ENCODE peak calls at places on chromosomes 12 and 14, in ten cellular contexts. One of them, this sample, is unnamed.
A peak's percentile ranks its signal among the peaks of the same experiment; 100 is the strongest.

GRCh38 chr12:31120392-31121008 is 46.8 kb downstream of the DDX11 start:
- DNase-seq in left ventricle myocardium inferior: no peak
- DNase-seq in fibroblast of pulmonary artery: no peak
- DNase-seq in AG10803: no peak
- DNase-seq in esophagus muscularis mucosa: no peak
- DNase-seq in upper lobe of right lung: no peak
- DNase-seq in ovary: no peak
- DNase-seq in Karpas-422: no peak
- DNase-seq in astrocyte of the cerebellum: no peak
- DNase-seq in mesenchymal stem cell: no peak
- DNase-seq in this sample: no peak

GRCh38 chr12:109518820-109519665 is 41.6 kb downstream of the UBE3B start:
- DNase-seq in fibroblast of pulmonary artery: peak; percentile 91
- DNase-seq in astrocyte of the cerebellum: peak; percentile 50
- DNase-seq in esophagus muscularis mucosa: no peak
- DNase-seq in left ventricle myocardium inferior: peak; percentile 59
- DNase-seq in mesenchymal stem cell: peak; percentile 96
- DNase-seq in ovary: peak; percentile 57
- DNase-seq in upper lobe of right lung: no peak
- DNase-seq in Karpas-422: peak; percentile 87
- DNase-seq in AG10803: peak; percentile 71
- DNase-seq in this sample: no peak

GRCh38 chr14:89702151-89702936 is 252.2 kb downstream of the EFCAB11 start:
- DNase-seq in Karpas-422: no peak
- DNase-seq in left ventricle myocardium inferior: peak; percentile 54
- DNase-seq in fibroblast of pulmonary artery: peak; percentile 35
- DNase-seq in ovary: peak; percentile 42
- DNase-seq in astrocyte of the cerebellum: peak; percentile 12
- DNase-seq in upper lobe of right lung: no peak
- DNase-seq in esophagus muscularis mucosa: peak; percentile 92
- DNase-seq in AG10803: peak; percentile 80
- DNase-seq in mesenchymal stem cell: peak; percentile 29
- DNase-seq in this sample: no peak

GRCh38 chr14:58663494-58664111 is 25.8 kb downstream of the DACT1 start:
- DNase-seq in mesenchymal stem cell: peak; percentile 76
- DNase-seq in AG10803: peak; percentile 91
- DNase-seq in Karpas-422: no peak
- DNase-seq in fibroblast of pulmonary artery: peak; percentile 93
- DNase-seq in astrocyte of the cerebellum: peak; percentile 76
- DNase-seq in esophagus muscularis mucosa: no peak
- DNase-seq in left ventricle myocardium inferior: no peak
- DNase-seq in ovary: no peak
- DNase-seq in upper lobe of right lung: no peak
- DNase-seq in this sample: no peak

GRCh38 chr14:65423986-65424385 is 11.5 kb downstream of the FUT8 start:
- DNase-seq in esophagus muscularis mucosa: no peak
- DNase-seq in AG10803: no peak
- DNase-seq in left ventricle myocardium inferior: no peak
- DNase-seq in ovary: no peak
- DNase-seq in mesenchymal stem cell: no peak
- DNase-seq in astrocyte of the cerebellum: no peak
- DNase-seq in upper lobe of right lung: no peak
- DNase-seq in fibroblast of pulmonary artery: no peak
- DNase-seq in Karpas-422: no peak
- DNase-seq in this sample: no peak

GRCh38 chr12:22974865-22975264 is 349.9 kb downstream of the ETNK1 start:
- DNase-seq in fibroblast of pulmonary artery: peak; percentile 89
- DNase-seq in upper lobe of right lung: no peak
- DNase-seq in AG10803: peak; percentile 81
- DNase-seq in mesenchymal stem cell: peak; percentile 90
- DNase-seq in esophagus muscularis mucosa: no peak
- DNase-seq in left ventricle myocardium inferior: no peak
- DNase-seq in astrocyte of the cerebellum: peak; percentile 71
- DNase-seq in ovary: no peak
- DNase-seq in Karpas-422: no peak
- DNase-seq in this sample: no peak

GRCh38 chr12:68400231-68400829 is 68.2 kb upstream of the MDM1 start:
- DNase-seq in AG10803: no peak
- DNase-seq in upper lobe of right lung: no peak
- DNase-seq in ovary: no peak
- DNase-seq in esophagus muscularis mucosa: peak; percentile 29
- DNase-seq in mesenchymal stem cell: no peak
- DNase-seq in left ventricle myocardium inferior: no peak
- DNase-seq in fibroblast of pulmonary artery: no peak
- DNase-seq in astrocyte of the cerebellum: no peak
- DNase-seq in Karpas-422: no peak
- DNase-seq in this sample: no peak

GRCh38 chr14:93725993-93726392 is 62.3 kb downstream of the PRIMA1 start:
- DNase-seq in esophagus muscularis mucosa: no peak
- DNase-seq in Karpas-422: no peak
- DNase-seq in astrocyte of the cerebellum: no peak
- DNase-seq in mesenchymal stem cell: no peak
- DNase-seq in ovary: no peak
- DNase-seq in upper lobe of right lung: peak; percentile 40
- DNase-seq in left ventricle myocardium inferior: no peak
- DNase-seq in AG10803: no peak
- DNase-seq in fibroblast of pulmonary artery: no peak
- DNase-seq in this sample: no peak

GRCh38 chr12:124490584-124491305 is 76.7 kb downstream of the NCOR2 start:
- DNase-seq in upper lobe of right lung: peak; percentile 81
- DNase-seq in astrocyte of the cerebellum: no peak
- DNase-seq in left ventricle myocardium inferior: peak; percentile 92
- DNase-seq in esophagus muscularis mucosa: no peak
- DNase-seq in fibroblast of pulmonary artery: no peak
- DNase-seq in AG10803: no peak
- DNase-seq in ovary: no peak
- DNase-seq in Karpas-422: no peak
- DNase-seq in mesenchymal stem cell: no peak
- DNase-seq in this sample: no peak

GRCh38 chr12:113582521-113583218 is 111.0 kb upstream of the LHX5 start:
- DNase-seq in ovary: no peak
- DNase-seq in Karpas-422: no peak
- DNase-seq in esophagus muscularis mucosa: no peak
- DNase-seq in upper lobe of right lung: no peak
- DNase-seq in AG10803: no peak
- DNase-seq in astrocyte of the cerebellum: no peak
- DNase-seq in mesenchymal stem cell: no peak
- DNase-seq in fibroblast of pulmonary artery: no peak
- DNase-seq in left ventricle myocardium inferior: no peak
- DNase-seq in this sample: no peak

GRCh38 chr14:93326196-93326595 is 6.6 kb downstream of the BTBD7 start:
- DNase-seq in Karpas-422: no peak
- DNase-seq in AG10803: no peak
- DNase-seq in left ventricle myocardium inferior: no peak
- DNase-seq in ovary: no peak
- DNase-seq in esophagus muscularis mucosa: no peak
- DNase-seq in astrocyte of the cerebellum: no peak
- DNase-seq in upper lobe of right lung: no peak
- DNase-seq in mesenchymal stem cell: no peak
- DNase-seq in fibroblast of pulmonary artery: no peak
- DNase-seq in this sample: no peak

GRCh38 chr12:15855646-15856045 is 26.5 kb upstream of the STRAP start:
- DNase-seq in ovary: no peak
- DNase-seq in upper lobe of right lung: no peak
- DNase-seq in astrocyte of the cerebellum: no peak
- DNase-seq in esophagus muscularis mucosa: no peak
- DNase-seq in Karpas-422: no peak
- DNase-seq in fibroblast of pulmonary artery: peak; percentile 31
- DNase-seq in AG10803: peak; percentile 48
- DNase-seq in mesenchymal stem cell: peak; percentile 66
- DNase-seq in left ventricle myocardium inferior: no peak
- DNase-seq in this sample: no peak

GRCh38 chr14:68278568-68279436 is 459.2 kb downstream of the RAD51B start:
- DNase-seq in upper lobe of right lung: no peak
- DNase-seq in fibroblast of pulmonary artery: peak; percentile 45
- DNase-seq in left ventricle myocardium inferior: no peak
- DNase-seq in astrocyte of the cerebellum: peak; percentile 76
- DNase-seq in ovary: no peak
- DNase-seq in Karpas-422: no peak
- DNase-seq in esophagus muscularis mucosa: peak; percentile 47
- DNase-seq in AG10803: peak; percentile 86
- DNase-seq in mesenchymal stem cell: peak; percentile 90
- DNase-seq in this sample: no peak

GRCh38 chr12:48980389-48980952 is 2.3 kb downstream of the WNT1 start:
- DNase-seq in AG10803: no peak
- DNase-seq in esophagus muscularis mucosa: no peak
- DNase-seq in fibroblast of pulmonary artery: no peak
- DNase-seq in upper lobe of right lung: no peak
- DNase-seq in Karpas-422: no peak
- DNase-seq in astrocyte of the cerebellum: no peak
- DNase-seq in left ventricle myocardium inferior: no peak
- DNase-seq in ovary: no peak
- DNase-seq in mesenchymal stem cell: no peak
- DNase-seq in this sample: no peak

GRCh38 chr12:49866859-49867579 is 24.1 kb upstream of the BCDIN3D start:
- DNase-seq in esophagus muscularis mucosa: no peak
- DNase-seq in Karpas-422: peak; percentile 94
- DNase-seq in AG10803: peak; percentile 40
- DNase-seq in left ventricle myocardium inferior: peak; percentile 74
- DNase-seq in fibroblast of pulmonary artery: peak; percentile 67
- DNase-seq in astrocyte of the cerebellum: peak; percentile 26
- DNase-seq in mesenchymal stem cell: peak; percentile 64
- DNase-seq in ovary: peak; percentile 65
- DNase-seq in upper lobe of right lung: peak; percentile 86
- DNase-seq in this sample: no peak

GRCh38 chr12:93085383-93086287 is 156.5 kb upstream of the EEA1 start:
- DNase-seq in upper lobe of right lung: no peak
- DNase-seq in esophagus muscularis mucosa: no peak
- DNase-seq in ovary: no peak
- DNase-seq in astrocyte of the cerebellum: no peak
- DNase-seq in Karpas-422: no peak
- DNase-seq in AG10803: no peak
- DNase-seq in left ventricle myocardium inferior: no peak
- DNase-seq in fibroblast of pulmonary artery: no peak
- DNase-seq in mesenchymal stem cell: peak; percentile 27
- DNase-seq in this sample: no peak

DNA sequence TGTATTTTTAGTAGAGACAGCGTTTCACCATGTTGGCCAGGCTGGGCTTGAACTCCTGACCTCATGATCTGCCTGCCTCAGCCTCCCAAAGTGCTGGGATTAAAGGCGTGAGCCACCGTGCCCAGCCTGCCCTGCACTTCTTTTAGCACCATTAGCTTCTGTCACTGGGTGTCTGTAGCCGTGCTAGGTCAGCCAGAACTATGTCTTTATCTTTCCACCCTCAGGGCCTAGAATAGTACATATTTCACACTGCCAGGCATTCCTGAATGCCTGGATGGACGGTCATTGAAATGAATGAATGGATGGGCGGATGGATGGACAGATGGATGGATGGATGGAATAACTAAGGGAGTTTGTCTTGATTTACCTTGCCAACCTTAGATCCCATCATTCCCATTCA is 33.7 kb downstream of the FBXL14 start:
- DNase-seq in ovary: no peak
- DNase-seq in Karpas-422: no peak
- DNase-seq in astrocyte of the cerebellum: no peak
- DNase-seq in fibroblast of pulmonary artery: no peak
- DNase-seq in AG10803: no peak
- DNase-seq in esophagus muscularis mucosa: no peak
- DNase-seq in left ventricle myocardium inferior: no peak
- DNase-seq in upper lobe of right lung: no peak
- DNase-seq in mesenchymal stem cell: no peak
- DNase-seq in this sample: no peak
- H3K4me3 ChIP-seq in ovary: no peak overlapping the region
- H3K4me3 ChIP-seq in Karpas-422: no peak overlapping the region
- H3K4me3 ChIP-seq in astrocyte of the cerebellum: no peak overlapping the region
- H3K4me3 ChIP-seq in fibroblast of pulmonary artery: no peak overlapping the region
- H3K4me3 ChIP-seq in AG10803: no peak overlapping the region
- H3K4me3 ChIP-seq in esophagus muscularis mucosa: no peak overlapping the region
- H3K4me3 ChIP-seq in left ventricle myocardium inferior: no peak overlapping the region
- H3K4me3 ChIP-seq in upper lobe of right lung: no peak overlapping the region
- H3K4me3 ChIP-seq in mesenchymal stem cell: no peak overlapping the region
- H3K4me3 ChIP-seq in this sample: no peak overlapping the region

GRCh38 chr12:85708775-85709174 is 127.4 kb downstream of the RASSF9 start:
- DNase-seq in upper lobe of right lung: no peak
- DNase-seq in AG10803: no peak
- DNase-seq in esophagus muscularis mucosa: no peak
- DNase-seq in ovary: no peak
- DNase-seq in Karpas-422: no peak
- DNase-seq in left ventricle myocardium inferior: no peak
- DNase-seq in astrocyte of the cerebellum: no peak
- DNase-seq in fibroblast of pulmonary artery: no peak
- DNase-seq in mesenchymal stem cell: no peak
- DNase-seq in this sample: no peak
- H3K4me3 ChIP-seq in upper lobe of right lung: no peak overlapping the region
- H3K4me3 ChIP-seq in AG10803: no peak overlapping the region
- H3K4me3 ChIP-seq in esophagus muscularis mucosa: no peak overlapping the region
- H3K4me3 ChIP-seq in ovary: no peak overlapping the region
- H3K4me3 ChIP-seq in Karpas-422: no peak overlapping the region
- H3K4me3 ChIP-seq in left ventricle myocardium inferior: no peak overlapping the region
- H3K4me3 ChIP-seq in astrocyte of the cerebellum: no peak overlapping the region
- H3K4me3 ChIP-seq in fibroblast of pulmonary artery: no peak overlapping the region
- H3K4me3 ChIP-seq in mesenchymal stem cell: no peak overlapping the region
- H3K4me3 ChIP-seq in this sample: no peak overlapping the region

GRCh38 chr12:96212456-96213375 is 18.5 kb downstream of the ELK3 start:
- DNase-seq in left ventricle myocardium inferior: no peak
- DNase-seq in upper lobe of right lung: no peak
- DNase-seq in AG10803: no peak
- DNase-seq in fibroblast of pulmonary artery: no peak
- DNase-seq in esophagus muscularis mucosa: no peak
- DNase-seq in mesenchymal stem cell: no peak
- DNase-seq in astrocyte of the cerebellum: no peak
- DNase-seq in ovary: no peak
- DNase-seq in Karpas-422: no peak
- DNase-seq in this sample: no peak
- H3K4me3 ChIP-seq in left ventricle myocardium inferior: peak overlapping the region; percentile 26
- H3K4me3 ChIP-seq in upper lobe of right lung: no peak overlapping the region
- H3K4me3 ChIP-seq in AG10803: no peak overlapping the region
- H3K4me3 ChIP-seq in fibroblast of pulmonary artery: no peak overlapping the region
- H3K4me3 ChIP-seq in esophagus muscularis mucosa: no peak overlapping the region
- H3K4me3 ChIP-seq in mesenchymal stem cell: no peak overlapping the region
- H3K4me3 ChIP-seq in astrocyte of the cerebellum: no peak overlapping the region
- H3K4me3 ChIP-seq in ovary: no peak overlapping the region
- H3K4me3 ChIP-seq in Karpas-422: no peak overlapping the region
- H3K4me3 ChIP-seq in this sample: no peak overlapping the region

GRCh38 chr14:52461721-52462120 is 90.6 kb downstream of the TXNDC16 start:
- DNase-seq in upper lobe of right lung: no peak
- DNase-seq in left ventricle myocardium inferior: no peak
- DNase-seq in fibroblast of pulmonary artery: no peak
- DNase-seq in AG10803: no peak
- DNase-seq in Karpas-422: no peak
- DNase-seq in mesenchymal stem cell: no peak
- DNase-seq in esophagus muscularis mucosa: no peak
- DNase-seq in astrocyte of the cerebellum: no peak
- DNase-seq in ovary: no peak
- DNase-seq in this sample: no peak
- H3K4me3 ChIP-seq in upper lobe of right lung: no peak overlapping the region
- H3K4me3 ChIP-seq in left ventricle myocardium inferior: no peak overlapping the region
- H3K4me3 ChIP-seq in fibroblast of pulmonary artery: no peak overlapping the region
- H3K4me3 ChIP-seq in AG10803: no peak overlapping the region
- H3K4me3 ChIP-seq in Karpas-422: no peak overlapping the region
- H3K4me3 ChIP-seq in mesenchymal stem cell: no peak overlapping the region
- H3K4me3 ChIP-seq in esophagus muscularis mucosa: no peak overlapping the region
- H3K4me3 ChIP-seq in astrocyte of the cerebellum: no peak overlapping the region
- H3K4me3 ChIP-seq in ovary: no peak overlapping the region
- H3K4me3 ChIP-seq in this sample: no peak overlapping the region

DNA sequence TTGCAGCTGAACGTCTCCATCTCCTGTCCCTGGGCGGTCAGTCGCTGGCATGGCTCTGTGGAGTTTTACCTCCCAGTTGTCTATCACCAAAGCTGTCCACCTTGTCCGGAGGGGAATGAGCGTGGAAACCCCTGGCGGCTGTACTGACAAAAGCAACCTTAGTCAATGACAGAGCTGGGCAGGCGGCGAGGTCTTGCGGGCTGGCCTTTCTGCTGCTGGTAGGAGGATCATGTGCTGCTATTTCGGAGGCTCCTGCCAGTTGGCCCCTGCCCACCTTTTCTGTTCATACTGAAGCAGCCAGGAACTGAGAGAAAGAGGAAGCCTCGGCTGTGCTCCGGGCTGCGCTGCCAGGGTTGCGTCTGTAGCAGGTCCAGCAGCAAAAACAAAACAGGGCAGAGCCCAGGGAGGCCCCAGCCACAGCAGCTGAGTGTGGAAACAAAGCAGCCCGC is 57.7 kb downstream of the HMGA2 start:
- DNase-seq in upper lobe of right lung: peak; percentile 76
- DNase-seq in AG10803: peak; percentile 80
- DNase-seq in Karpas-422: no peak
- DNase-seq in mesenchymal stem cell: no peak
- DNase-seq in left ventricle myocardium inferior: peak; percentile 83
- DNase-seq in ovary: peak; percentile 83
- DNase-seq in astrocyte of the cerebellum: peak; percentile 90
- DNase-seq in fibroblast of pulmonary artery: peak; percentile 90
- DNase-seq in esophagus muscularis mucosa: peak; percentile 94
- DNase-seq in this sample: no peak
- H3K4me3 ChIP-seq in upper lobe of right lung: peak overlapping the region; percentile 32
- H3K4me3 ChIP-seq in AG10803: peak overlapping the region; percentile 60
- H3K4me3 ChIP-seq in Karpas-422: no peak overlapping the region
- H3K4me3 ChIP-seq in mesenchymal stem cell: peak overlapping the region; percentile 85
- H3K4me3 ChIP-seq in left ventricle myocardium inferior: peak overlapping the region; percentile 63
- H3K4me3 ChIP-seq in ovary: peak overlapping the region; percentile 43
- H3K4me3 ChIP-seq in astrocyte of the cerebellum: peak overlapping the region; percentile 39
- H3K4me3 ChIP-seq in fibroblast of pulmonary artery: peak overlapping the region; percentile 51
- H3K4me3 ChIP-seq in esophagus muscularis mucosa: peak overlapping the region; percentile 43
- H3K4me3 ChIP-seq in this sample: no peak overlapping the region